ENCODE peak calls at places on chromosomes 6 and 20, in four cellular contexts. Z is transverse colon, N is spleen, S is gastrocnemius medialis. P is an unnamed sample.
A peak's percentile ranks its signal among the peaks of the same experiment; 100 is the strongest.

GRCh38 chr6:134170844-134171243 is 118.4 kb upstream of the SLC2A12 start:
- DNase-seq in Z (no peak), N (no peak), S (peak; percentile 38), P (no peak)

GRCh38 chr20:2305946-2306345 is 10.1 kb downstream of the TGM3 start:
- DNase-seq in Z (peak; percentile 47), N (no peak), S (no peak), P (no peak)

GRCh38 chr6:7881765-7882500 is 28.7 kb downstream of the TXNDC5 start:
- DNase-seq in Z (no peak), N (peak; percentile 14), S (no peak), P (no peak)

GRCh38 chr20:42308980-42309524 is 690.9 kb upstream of the CHD6 start:
- DNase-seq in Z (no peak), N (no peak), S (no peak), P (no peak)

GRCh38 chr6:166579234-166579575 is 7.3 kb downstream of the RAMACL start:
- DNase-seq in Z (no peak), N (no peak), S (no peak), P (no peak)

GRCh38 chr6:107290491-107290890 is 168.9 kb downstream of the PDSS2 start:
- DNase-seq in Z (no peak), N (no peak), S (no peak), P (no peak)

GRCh38 chr20:64038579-64039292 is 2.8 kb downstream of the C20orf204 start:
- DNase-seq in Z (peak; percentile 78), N (peak; percentile 97), S (no peak), P (peak; percentile 62)

GRCh38 chr6:138727182-138727581 is 46.4 kb upstream of the CCDC28A start:
- DNase-seq in Z (no peak), N (no peak), S (no peak), P (no peak)

GRCh38 chr6:111027219-111027618 is 45.4 kb downstream of the RPF2 start:
- DNase-seq in Z (no peak), N (no peak), S (no peak), P (no peak)

GRCh38 chr20:57577679-57578475 is 17.0 kb downstream of the PCK1 start:
- DNase-seq in Z (no peak), N (peak; percentile 39), S (no peak), P (no peak)

GRCh38 chr6:31886426-31887068 is 7.8 kb upstream of the SLC44A4 start:
- DNase-seq in Z (no peak), N (no peak), S (no peak), P (no peak)

GRCh38 chr6:90074161-90074560 is 179.9 kb downstream of the GJA10 start:
- DNase-seq in Z (no peak), N (no peak), S (no peak), P (no peak)

GRCh38 chr6:152701081-152701862 is 3.6 kb downstream of the MYCT1 start:
- DNase-seq in Z (no peak), N (no peak), S (no peak), P (no peak)

GRCh38 chr6:99905209-99906106 is 88.6 kb downstream of the MCHR2 start:
- DNase-seq in Z (no peak), N (no peak), S (no peak), P (no peak)

GRCh38 chr6:101907356-101908217 is 514.1 kb downstream of the GRIK2 start:
- DNase-seq in Z (no peak), N (no peak), S (no peak), P (no peak)

GRCh38 chr6:145276746-145277145 is 458.6 kb downstream of the EPM2A start:
- DNase-seq in Z (no peak), N (no peak), S (no peak), P (no peak)

GRCh38 chr6:166365221-166365620 is 17.5 kb downstream of the MPC1 start:
- DNase-seq in Z (no peak), N (no peak), S (peak; percentile 19), P (no peak)

GRCh38 chr6:84762220-84762940 is 2.0 kb downstream of the TBX18 start:
- DNase-seq in Z (no peak), N (no peak), S (no peak), P (no peak)

GRCh38 chr6:168452685-168453377 is 11.8 kb downstream of the SMOC2 start:
- DNase-seq in Z (no peak), N (no peak), S (no peak), P (no peak)

GRCh38 chr6:37636112-37636511 is 61.6 kb downstream of the MDGA1 start:
- DNase-seq in Z (no peak), N (no peak), S (no peak), P (no peak)

GRCh38 chr6:125812394-125813231 is 21.9 kb downstream of the NCOA7 start:
- DNase-seq in Z (no peak), N (no peak), S (no peak), P (no peak)

GRCh38 chr6:99613705-99614429 is 7.2 kb downstream of the PRDM13 start:
- DNase-seq in Z (no peak), N (no peak), S (no peak), P (no peak)

GRCh38 chr20:37362231-37362792 is 16.4 kb downstream of the SRC start:
- DNase-seq in Z (no peak), N (peak; percentile 55), S (no peak), P (no peak)

GRCh38 chr20:63056236-63057132 is 49.7 kb upstream of the BHLHE23 start:
- DNase-seq in Z (peak; percentile 24), N (peak; percentile 82), S (no peak), P (no peak)

GRCh38 chr20:10447028-10447427 is 11.9 kb downstream of the SLX4IP start:
- DNase-seq in Z (peak; percentile 36), N (no peak), S (no peak), P (no peak)

GRCh38 chr6:72931325-72931903 is 293.9 kb downstream of the KHDC1L start:
- DNase-seq in Z (no peak), N (no peak), S (no peak), P (no peak)

GRCh38 chr6:37624121-37624520 is 73.6 kb downstream of the MDGA1 start:
- DNase-seq in Z (no peak), N (no peak), S (no peak), P (no peak)

GRCh38 chr6:138290563-138290962 is 72.3 kb upstream of the PBOV1 start:
- DNase-seq in Z (no peak), N (peak; percentile 62), S (no peak), P (no peak)

GRCh38 chr6:146909376-146909775 is 294.8 kb upstream of the STXBP5 start:
- DNase-seq in Z (no peak), N (no peak), S (no peak), P (no peak)

GRCh38 chr6:108175176-108175591 is 9.4 kb downstream of the NR2E1 start:
- DNase-seq in Z (no peak), N (no peak), S (no peak), P (no peak)

GRCh38 chr6:26122005-26122388 is 34.8 kb downstream of the HFE start:
- DNase-seq in Z (no peak), N (no peak), S (no peak), P (no peak)

GRCh38 chr6:14467591-14467990 is 350.0 kb downstream of the CD83 start:
- DNase-seq in Z (no peak), N (no peak), S (no peak), P (no peak)
- TF ChIP-seq POLR2A in Z (no peak), N (no peak), S (no peak), P (no peak)

DNA sequence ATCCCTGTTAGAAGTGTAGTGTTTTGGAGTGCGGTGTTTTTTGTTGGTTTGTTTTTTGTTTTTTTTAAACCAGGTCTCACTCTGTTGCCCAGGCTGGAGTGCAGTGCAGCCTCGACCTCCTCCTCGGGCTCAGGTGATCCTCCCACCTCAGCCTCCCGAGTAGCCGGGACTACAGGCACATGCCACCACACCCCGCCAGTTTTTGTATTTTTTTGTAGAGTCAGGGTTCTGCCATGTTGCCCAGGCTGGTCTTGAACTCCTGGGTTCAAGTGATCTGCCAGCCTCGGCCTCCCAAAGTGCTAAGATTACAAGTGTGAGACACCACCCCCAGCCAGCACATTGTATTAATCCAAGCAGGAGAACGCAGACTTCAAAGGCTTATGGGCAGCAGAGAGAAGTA is 1.3 kb upstream of the TOP1 start:
- DNase-seq in Z (no peak), N (no peak), S (no peak), P (no peak)
- H3K4me1 ChIP-seq in Z (peaks cover 26% of the 10 kb centered on the region), N (peaks cover 36% of the 10 kb centered on the region), S (peaks cover 33% of the 10 kb centered on the region), P (no peaks in the 10 kb centered on the region)

GRCh38 chr20:40685349-40685748 is 3.7 kb downstream of the MAFB start:
- DNase-seq in Z (no peak), N (no peak), S (no peak), P (no peak)

GRCh38 chr20:40688129-40689099 is 622 bp downstream of the MAFB start:
- DNase-seq in Z (no peak), N (no peak), S (no peak), P (no peak)

GRCh38 chr20:40687384-40688128 is 1.5 kb downstream of the MAFB start:
- DNase-seq in Z (no peak), N (peak; percentile 83), S (peak; percentile 70), P (peak; percentile 26)

GRCh38 chr20:40686893-40687292 is 2.1 kb downstream of the MAFB start:
- DNase-seq in Z (no peak), N (no peak), S (no peak), P (no peak)

GRCh38 chr20:40686434-40686882 is 2.6 kb downstream of the MAFB start:
- DNase-seq in Z (no peak), N (no peak), S (no peak), P (no peak)
- TF ChIP-seq POLR2A in Z (no peak), N (peak; percentile 18), S (peak; percentile 28), P (no peak)

GRCh38 chr6:130964808-130965604 is 98.0 kb downstream of the EPB41L2 start:
- DNase-seq in Z (no peak), N (no peak), S (no peak), P (no peak)
- H3K4me1 ChIP-seq in Z (no peaks in the 10 kb centered on the region), N (peaks cover 28% of the 10 kb centered on the region), S (peaks cover 7% of the 10 kb centered on the region), P (no peaks in the 10 kb centered on the region)

DNA sequence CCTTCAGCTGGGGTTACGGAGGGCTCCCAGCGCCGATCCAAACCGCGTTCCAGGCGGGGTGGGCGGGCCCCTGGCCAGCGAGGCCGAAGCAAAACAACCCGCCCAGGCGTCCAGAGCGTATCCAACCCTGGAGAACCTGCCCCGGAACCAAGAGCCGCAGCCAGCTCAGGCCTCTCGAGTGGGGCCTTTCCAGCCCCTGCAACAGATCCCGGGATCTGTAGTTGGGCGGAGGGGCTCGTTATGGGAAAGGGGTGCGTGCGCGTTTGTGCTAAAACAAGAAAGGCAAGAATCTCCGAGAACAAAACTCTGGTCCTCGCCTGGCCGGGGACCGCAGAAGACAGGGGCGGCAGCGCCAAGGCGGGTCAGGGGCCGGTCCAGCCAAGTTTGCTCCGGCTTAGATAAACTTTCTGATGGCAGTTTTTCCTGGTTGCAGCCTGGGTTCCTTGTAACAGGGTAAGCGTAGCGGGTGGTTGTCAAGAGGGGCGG is 528 bp upstream of the RIN2 start:
- DNase-seq in Z (peak; percentile 74), N (peak; percentile 88), S (peak; percentile 65), P (peak; percentile 88)
- TF ChIP-seq POLR2A in Z (peak; percentile 76), N (no peak), S (peak; percentile 62), P (peak; percentile 35)

GRCh38 chr6:2956930-2957329 is 14.4 kb downstream of the SERPINB6 start:
- DNase-seq in Z (no peak), N (no peak), S (no peak), P (no peak)
- H3K4me1 ChIP-seq in Z (peaks cover 24% of the 10 kb centered on the region), N (peaks cover 25% of the 10 kb centered on the region), S (peaks cover 30% of the 10 kb centered on the region), P (no peaks in the 10 kb centered on the region)